ENCODE peak calls at places on chromosomes 5 and 9, in eight cellular contexts. One of them, this sample, is unnamed.
A peak's percentile ranks its signal among the peaks of the same experiment; 100 is the strongest.

GRCh38 chr9:133714606-133715294 is 23.4 kb downstream of the SARDH start:
- DNase-seq in heart left ventricle: peak; percentile 49
- DNase-seq in endothelial cell of umbilical vein: no peak
- DNase-seq in body of pancreas: no peak
- DNase-seq in A549: no peak
- DNase-seq in suprapubic skin: peak; percentile 56
- DNase-seq in GM12878: no peak
- DNase-seq in adrenal gland: peak; percentile 63
- DNase-seq in this sample: no peak

GRCh38 chr5:106241409-106241808 is 1429.3 kb downstream of the EFNA5 start:
- DNase-seq in heart left ventricle: no peak
- DNase-seq in endothelial cell of umbilical vein: peak; percentile 15
- DNase-seq in body of pancreas: no peak
- DNase-seq in A549: no peak
- DNase-seq in suprapubic skin: no peak
- DNase-seq in GM12878: no peak
- DNase-seq in adrenal gland: no peak
- DNase-seq in this sample: no peak

GRCh38 chr5:166505086-166505485 is 1786.4 kb upstream of the WWC1 start:
- DNase-seq in heart left ventricle: no peak
- DNase-seq in endothelial cell of umbilical vein: no peak
- DNase-seq in body of pancreas: peak; percentile 10
- DNase-seq in A549: no peak
- DNase-seq in suprapubic skin: no peak
- DNase-seq in GM12878: no peak
- DNase-seq in adrenal gland: no peak
- DNase-seq in this sample: no peak

GRCh38 chr5:103569313-103570060 is 6.9 kb upstream of the NUDT12 start:
- DNase-seq in heart left ventricle: no peak
- DNase-seq in endothelial cell of umbilical vein: no peak
- DNase-seq in body of pancreas: peak; percentile 89
- DNase-seq in A549: no peak
- DNase-seq in suprapubic skin: no peak
- DNase-seq in GM12878: no peak
- DNase-seq in adrenal gland: no peak
- DNase-seq in this sample: no peak

GRCh38 chr5:1445313-1445894 is at the start of gene SLC6A3:
- DNase-seq in heart left ventricle: no peak
- DNase-seq in endothelial cell of umbilical vein: no peak
- DNase-seq in body of pancreas: peak; percentile 33
- DNase-seq in A549: no peak
- DNase-seq in suprapubic skin: no peak
- DNase-seq in GM12878: no peak
- DNase-seq in adrenal gland: peak; percentile 27
- DNase-seq in this sample: no peak

GRCh38 chr5:148973455-148973854 is 89.4 kb downstream of the SH3TC2 start:
- DNase-seq in heart left ventricle: no peak
- DNase-seq in endothelial cell of umbilical vein: no peak
- DNase-seq in body of pancreas: no peak
- DNase-seq in A549: no peak
- DNase-seq in suprapubic skin: no peak
- DNase-seq in GM12878: no peak
- DNase-seq in adrenal gland: no peak
- DNase-seq in this sample: no peak

GRCh38 chr5:177552839-177553455 is 1.4 kb downstream of the FAM193B start:
- DNase-seq in heart left ventricle: no peak
- DNase-seq in endothelial cell of umbilical vein: no peak
- DNase-seq in body of pancreas: no peak
- DNase-seq in A549: no peak
- DNase-seq in suprapubic skin: no peak
- DNase-seq in GM12878: no peak
- DNase-seq in adrenal gland: peak; percentile 29
- DNase-seq in this sample: no peak

GRCh38 chr9:123864291-123864690 is 65.6 kb downstream of the DENND1A start:
- DNase-seq in heart left ventricle: no peak
- DNase-seq in endothelial cell of umbilical vein: no peak
- DNase-seq in body of pancreas: no peak
- DNase-seq in A549: no peak
- DNase-seq in suprapubic skin: no peak
- DNase-seq in GM12878: no peak
- DNase-seq in adrenal gland: no peak
- DNase-seq in this sample: no peak

GRCh38 chr9:124242331-124243194 is 15.2 kb upstream of the NEK6 start:
- DNase-seq in heart left ventricle: peak; percentile 48
- DNase-seq in endothelial cell of umbilical vein: peak; percentile 68
- DNase-seq in body of pancreas: peak; percentile 14
- DNase-seq in A549: no peak
- DNase-seq in suprapubic skin: peak; percentile 59
- DNase-seq in GM12878: no peak
- DNase-seq in adrenal gland: no peak
- DNase-seq in this sample: no peak

GRCh38 chr9:127473932-127474331 is 22.6 kb downstream of the LRSAM1 start:
- DNase-seq in heart left ventricle: no peak
- DNase-seq in endothelial cell of umbilical vein: no peak
- DNase-seq in body of pancreas: no peak
- DNase-seq in A549: no peak
- DNase-seq in suprapubic skin: no peak
- DNase-seq in GM12878: no peak
- DNase-seq in adrenal gland: no peak
- DNase-seq in this sample: no peak

GRCh38 chr5:173881811-173882575 is 6.2 kb upstream of the CPEB4 start:
- DNase-seq in heart left ventricle: no peak
- DNase-seq in endothelial cell of umbilical vein: no peak
- DNase-seq in body of pancreas: no peak
- DNase-seq in A549: no peak
- DNase-seq in suprapubic skin: no peak
- DNase-seq in GM12878: no peak
- DNase-seq in adrenal gland: no peak
- DNase-seq in this sample: no peak

GRCh38 chr5:67142816-67143215 is 53.8 kb downstream of the CD180 start:
- DNase-seq in heart left ventricle: no peak
- DNase-seq in endothelial cell of umbilical vein: no peak
- DNase-seq in body of pancreas: no peak
- DNase-seq in A549: no peak
- DNase-seq in suprapubic skin: no peak
- DNase-seq in GM12878: no peak
- DNase-seq in adrenal gland: peak; percentile 49
- DNase-seq in this sample: no peak

GRCh38 chr5:138606378-138606777 is 31.2 kb upstream of the HSPA9 start:
- DNase-seq in heart left ventricle: no peak
- DNase-seq in endothelial cell of umbilical vein: no peak
- DNase-seq in body of pancreas: no peak
- DNase-seq in A549: no peak
- DNase-seq in suprapubic skin: peak; percentile 16
- DNase-seq in GM12878: no peak
- DNase-seq in adrenal gland: no peak
- DNase-seq in this sample: no peak

GRCh38 chr9:36870960-36871359 is 163.1 kb downstream of the PAX5 start:
- DNase-seq in heart left ventricle: no peak
- DNase-seq in endothelial cell of umbilical vein: no peak
- DNase-seq in body of pancreas: peak; percentile 65
- DNase-seq in A549: no peak
- DNase-seq in suprapubic skin: no peak
- DNase-seq in GM12878: no peak
- DNase-seq in adrenal gland: peak; percentile 55
- DNase-seq in this sample: no peak

GRCh38 chr5:428219-428618 is 14.8 kb upstream of the EXOC3 start:
- DNase-seq in heart left ventricle: no peak
- DNase-seq in endothelial cell of umbilical vein: no peak
- DNase-seq in body of pancreas: no peak
- DNase-seq in A549: no peak
- DNase-seq in suprapubic skin: no peak
- DNase-seq in GM12878: no peak
- DNase-seq in adrenal gland: no peak
- DNase-seq in this sample: no peak

GRCh38 chr5:8184455-8185063 is 315.6 kb downstream of the MTRR start:
- DNase-seq in heart left ventricle: no peak
- DNase-seq in endothelial cell of umbilical vein: no peak
- DNase-seq in body of pancreas: peak; percentile 84
- DNase-seq in A549: peak; percentile 30
- DNase-seq in suprapubic skin: no peak
- DNase-seq in GM12878: no peak
- DNase-seq in adrenal gland: peak; percentile 57
- DNase-seq in this sample: no peak

GRCh38 chr5:58898006-58898405 is 315.1 kb downstream of the RAB3C start:
- DNase-seq in heart left ventricle: no peak
- DNase-seq in endothelial cell of umbilical vein: no peak
- DNase-seq in body of pancreas: no peak
- DNase-seq in A549: no peak
- DNase-seq in suprapubic skin: no peak
- DNase-seq in GM12878: no peak
- DNase-seq in adrenal gland: no peak
- DNase-seq in this sample: no peak

GRCh38 chr5:166091931-166092330 is 2199.5 kb upstream of the WWC1 start:
- DNase-seq in heart left ventricle: no peak
- DNase-seq in endothelial cell of umbilical vein: no peak
- DNase-seq in body of pancreas: no peak
- DNase-seq in A549: no peak
- DNase-seq in suprapubic skin: no peak
- DNase-seq in GM12878: no peak
- DNase-seq in adrenal gland: no peak
- DNase-seq in this sample: no peak

GRCh38 chr5:32646570-32646969 is 61.2 kb downstream of the SUB1 start:
- DNase-seq in heart left ventricle: no peak
- DNase-seq in endothelial cell of umbilical vein: no peak
- DNase-seq in body of pancreas: no peak
- DNase-seq in A549: no peak
- DNase-seq in suprapubic skin: no peak
- DNase-seq in GM12878: no peak
- DNase-seq in adrenal gland: no peak
- DNase-seq in this sample: no peak

GRCh38 chr9:120934271-120934670 is 7.7 kb upstream of the TRAF1 start:
- DNase-seq in heart left ventricle: no peak
- DNase-seq in endothelial cell of umbilical vein: no peak
- DNase-seq in body of pancreas: no peak
- DNase-seq in A549: no peak
- DNase-seq in suprapubic skin: no peak
- DNase-seq in GM12878: no peak
- DNase-seq in adrenal gland: peak; percentile 25
- DNase-seq in this sample: no peak

GRCh38 chr5:37685211-37685610 is 154.6 kb downstream of the GDNF start:
- DNase-seq in heart left ventricle: no peak
- DNase-seq in endothelial cell of umbilical vein: no peak
- DNase-seq in body of pancreas: no peak
- DNase-seq in A549: no peak
- DNase-seq in suprapubic skin: no peak
- DNase-seq in GM12878: no peak
- DNase-seq in adrenal gland: no peak
- DNase-seq in this sample: no peak

GRCh38 chr5:73865315-73865714 is 239.3 kb downstream of the ARHGEF28 start:
- DNase-seq in heart left ventricle: no peak
- DNase-seq in endothelial cell of umbilical vein: no peak
- DNase-seq in body of pancreas: no peak
- DNase-seq in A549: no peak
- DNase-seq in suprapubic skin: no peak
- DNase-seq in GM12878: no peak
- DNase-seq in adrenal gland: no peak
- DNase-seq in this sample: no peak

GRCh38 chr9:78188594-78188993 is 47.3 kb upstream of the CEP78 start:
- DNase-seq in heart left ventricle: no peak
- DNase-seq in endothelial cell of umbilical vein: no peak
- DNase-seq in body of pancreas: no peak
- DNase-seq in A549: no peak
- DNase-seq in suprapubic skin: no peak
- DNase-seq in GM12878: no peak
- DNase-seq in adrenal gland: no peak
- DNase-seq in this sample: no peak

GRCh38 chr5:109532773-109533364 is 123.1 kb upstream of the PJA2 start:
- DNase-seq in heart left ventricle: no peak
- DNase-seq in endothelial cell of umbilical vein: no peak
- DNase-seq in body of pancreas: no peak
- DNase-seq in A549: no peak
- DNase-seq in suprapubic skin: no peak
- DNase-seq in GM12878: no peak
- DNase-seq in adrenal gland: no peak
- DNase-seq in this sample: no peak

GRCh38 chr5:150582281-150582791 is 58.1 kb upstream of the SYNPO start:
- DNase-seq in heart left ventricle: peak; percentile 39
- DNase-seq in endothelial cell of umbilical vein: peak; percentile 38
- DNase-seq in body of pancreas: peak; percentile 93
- DNase-seq in A549: no peak
- DNase-seq in suprapubic skin: peak; percentile 44
- DNase-seq in GM12878: no peak
- DNase-seq in adrenal gland: no peak
- DNase-seq in this sample: no peak
- TF ChIP-seq POLR2A in heart left ventricle: no peak
- TF ChIP-seq POLR2A in endothelial cell of umbilical vein: no peak
- TF ChIP-seq POLR2A in body of pancreas: no peak
- TF ChIP-seq POLR2A in A549: no peak
- TF ChIP-seq POLR2A in suprapubic skin: no peak
- TF ChIP-seq POLR2A in GM12878: no peak
- TF ChIP-seq POLR2A in adrenal gland: no peak
- TF ChIP-seq POLR2A in this sample: no peak

GRCh38 chr9:94952553-94953373 is 226.3 kb downstream of the AOPEP start:
- DNase-seq in heart left ventricle: peak; percentile 65
- DNase-seq in endothelial cell of umbilical vein: peak; percentile 89
- DNase-seq in body of pancreas: peak; percentile 20
- DNase-seq in A549: no peak
- DNase-seq in suprapubic skin: no peak
- DNase-seq in GM12878: peak; percentile 26
- DNase-seq in adrenal gland: peak; percentile 92
- DNase-seq in this sample: no peak
- H3K27ac ChIP-seq in heart left ventricle: peak overlapping the region; percentile 79
- H3K27ac ChIP-seq in endothelial cell of umbilical vein: peak overlapping the region; percentile 55
- H3K27ac ChIP-seq in body of pancreas: peak overlapping the region; percentile 86
- H3K27ac ChIP-seq in A549: peak overlapping the region; percentile 45
- H3K27ac ChIP-seq in suprapubic skin: peak overlapping the region; percentile 63
- H3K27ac ChIP-seq in GM12878: no peak overlapping the region
- H3K27ac ChIP-seq in adrenal gland: peak overlapping the region; percentile 73
- H3K27ac ChIP-seq in this sample: peak overlapping the region; percentile 60

GRCh38 chr5:160701403-160701802 is 150.6 kb downstream of the ATP10B start:
- DNase-seq in heart left ventricle: no peak
- DNase-seq in endothelial cell of umbilical vein: no peak
- DNase-seq in body of pancreas: no peak
- DNase-seq in A549: no peak
- DNase-seq in suprapubic skin: no peak
- DNase-seq in GM12878: no peak
- DNase-seq in adrenal gland: no peak
- DNase-seq in this sample: no peak
- TF ChIP-seq CTCF in heart left ventricle: no peak
- TF ChIP-seq CTCF in endothelial cell of umbilical vein: no peak
- TF ChIP-seq CTCF in body of pancreas: no peak
- TF ChIP-seq CTCF in A549: no peak
- TF ChIP-seq CTCF in suprapubic skin: no peak
- TF ChIP-seq CTCF in GM12878: no peak
- TF ChIP-seq CTCF in adrenal gland: no peak
- TF ChIP-seq CTCF in this sample: no peak

DNA sequence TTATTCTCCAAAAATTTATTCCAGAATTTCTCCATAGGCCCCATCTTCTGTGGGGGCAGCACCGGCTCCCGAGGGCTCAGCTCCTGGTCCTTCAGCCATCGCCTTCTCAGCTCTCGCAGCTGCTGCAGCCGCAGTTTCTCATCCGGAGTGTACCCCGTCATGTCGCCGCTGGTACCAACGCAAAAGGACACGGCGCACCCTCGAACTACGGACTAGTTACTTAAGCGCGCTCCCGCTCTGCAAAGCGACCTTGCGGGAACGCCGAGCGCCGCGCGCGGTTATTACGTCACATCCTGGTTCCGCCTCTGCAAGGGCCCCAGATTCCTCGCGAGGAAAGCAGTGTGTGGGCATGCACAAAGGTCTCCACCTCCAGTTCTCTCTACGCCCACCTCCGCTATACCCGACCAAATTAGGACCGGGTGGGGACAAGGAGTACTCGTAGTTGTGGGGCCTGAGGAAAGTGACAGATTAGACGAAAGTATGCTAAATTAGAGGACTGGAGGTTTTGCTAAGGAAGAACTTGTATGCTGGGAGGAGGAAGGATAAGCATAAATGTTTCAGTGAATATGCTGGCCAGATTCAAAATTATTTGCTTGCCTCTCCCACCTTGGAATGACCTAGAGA is at the start of gene NDUFB6:
- DNase-seq in heart left ventricle: peak; percentile 94
- DNase-seq in endothelial cell of umbilical vein: peak; percentile 92
- DNase-seq in body of pancreas: peak; percentile 94
- DNase-seq in A549: peak; percentile 89
- DNase-seq in suprapubic skin: peak; percentile 95
- DNase-seq in GM12878: peak; percentile 81
- DNase-seq in adrenal gland: peak; percentile 93
- DNase-seq in this sample: peak; percentile 88
- TF ChIP-seq POLR2A in heart left ventricle: peak; percentile 75
- TF ChIP-seq POLR2A in endothelial cell of umbilical vein: peak; percentile 76
- TF ChIP-seq POLR2A in body of pancreas: peak; percentile 87
- TF ChIP-seq POLR2A in A549: peak; percentile 80
- TF ChIP-seq POLR2A in suprapubic skin: no peak
- TF ChIP-seq POLR2A in GM12878: peak; percentile 94
- TF ChIP-seq POLR2A in adrenal gland: peak; percentile 84
- TF ChIP-seq POLR2A in this sample: no peak

This sample was measured in breast epithelium.